ENCODE peak calls at places on chromosomes 13 and 19, in four cellular contexts. One of them, this sample, is unnamed.

GRCh38 chr13:107866007-107866665 is 349.2 kb downstream of the LIG4 start:
- DNase-seq in CD8-positive, alpha-beta T cell: no peak
- DNase-seq in ovary: no peak
- DNase-seq in breast epithelium: no peak
- DNase-seq in this sample: no peak

GRCh38 chr13:49400755-49401659 is 42.9 kb downstream of the CAB39L start:
- DNase-seq in CD8-positive, alpha-beta T cell: no peak
- DNase-seq in ovary: no peak
- DNase-seq in breast epithelium: peak
- DNase-seq in this sample: no peak

GRCh38 chr13:77893066-77893465 is 25.6 kb downstream of the EDNRB start:
- DNase-seq in CD8-positive, alpha-beta T cell: no peak
- DNase-seq in ovary: no peak
- DNase-seq in breast epithelium: no peak
- DNase-seq in this sample: no peak

GRCh38 chr13:31945202-31945978 is 86.2 kb upstream of the FRY start:
- DNase-seq in CD8-positive, alpha-beta T cell: no peak
- DNase-seq in ovary: peak
- DNase-seq in breast epithelium: peak
- DNase-seq in this sample: no peak

GRCh38 chr13:76672422-76672821 is 213.8 kb downstream of the KCTD12 start:
- DNase-seq in CD8-positive, alpha-beta T cell: no peak
- DNase-seq in ovary: peak
- DNase-seq in breast epithelium: no peak
- DNase-seq in this sample: no peak

GRCh38 chr13:29046588-29046987 is 226.4 kb downstream of the MTUS2 start:
- DNase-seq in CD8-positive, alpha-beta T cell: no peak
- DNase-seq in ovary: no peak
- DNase-seq in breast epithelium: no peak
- DNase-seq in this sample: no peak

GRCh38 chr13:91544723-91545122 is 146.3 kb downstream of the GPC5 start:
- DNase-seq in CD8-positive, alpha-beta T cell: no peak
- DNase-seq in ovary: no peak
- DNase-seq in breast epithelium: no peak
- DNase-seq in this sample: peak

GRCh38 chr19:39382991-39383828 is 7.7 kb downstream of the PAF1 start:
- DNase-seq in CD8-positive, alpha-beta T cell: no peak
- DNase-seq in ovary: no peak
- DNase-seq in breast epithelium: no peak
- DNase-seq in this sample: no peak

GRCh38 chr13:84255226-84255625 is 373.0 kb upstream of the SLITRK1 start:
- DNase-seq in CD8-positive, alpha-beta T cell: no peak
- DNase-seq in ovary: no peak
- DNase-seq in breast epithelium: no peak
- DNase-seq in this sample: no peak

GRCh38 chr19:54523403-54523802 is 20.8 kb downstream of the LAIR2 start:
- DNase-seq in CD8-positive, alpha-beta T cell: no peak
- DNase-seq in ovary: no peak
- DNase-seq in breast epithelium: no peak
- DNase-seq in this sample: no peak

GRCh38 chr13:112218416-112218815 is 151.5 kb downstream of the SOX1 start:
- DNase-seq in CD8-positive, alpha-beta T cell: no peak
- DNase-seq in ovary: no peak
- DNase-seq in breast epithelium: no peak
- DNase-seq in this sample: no peak

GRCh38 chr13:38702609-38703008 is 15.7 kb downstream of the FREM2 start:
- DNase-seq in CD8-positive, alpha-beta T cell: no peak
- DNase-seq in ovary: no peak
- DNase-seq in breast epithelium: no peak
- DNase-seq in this sample: no peak

GRCh38 chr13:26679411-26679810 is 81.2 kb downstream of the GPR12 start:
- DNase-seq in CD8-positive, alpha-beta T cell: no peak
- DNase-seq in ovary: no peak
- DNase-seq in breast epithelium: no peak
- DNase-seq in this sample: no peak

GRCh38 chr19:48510421-48511268 is 990 bp downstream of the LMTK3 start:
- DNase-seq in CD8-positive, alpha-beta T cell: peak
- DNase-seq in ovary: peak
- DNase-seq in breast epithelium: peak
- DNase-seq in this sample: no peak

GRCh38 chr13:98097749-98098148 is 45.1 kb upstream of the FARP1 start:
- DNase-seq in CD8-positive, alpha-beta T cell: no peak
- DNase-seq in ovary: no peak
- DNase-seq in breast epithelium: no peak
- DNase-seq in this sample: no peak

GRCh38 chr13:28532226-28533048 is 37.5 kb upstream of the FLT1 start:
- DNase-seq in CD8-positive, alpha-beta T cell: no peak
- DNase-seq in ovary: no peak
- DNase-seq in breast epithelium: no peak
- DNase-seq in this sample: no peak

GRCh38 chr19:2089001-2089711 is 7.0 kb downstream of the MOB3A start:
- DNase-seq in CD8-positive, alpha-beta T cell: no peak
- DNase-seq in ovary: no peak
- DNase-seq in breast epithelium: peak
- DNase-seq in this sample: no peak
- H3K4me3 ChIP-seq in CD8-positive, alpha-beta T cell: no peak
- H3K4me3 ChIP-seq in ovary: no peak
- H3K4me3 ChIP-seq in breast epithelium: no peak
- H3K4me3 ChIP-seq in this sample: no peak

GRCh38 chr19:10317045-10317856 is 1.4 kb upstream of the FDX2 start:
- DNase-seq in CD8-positive, alpha-beta T cell: no peak
- DNase-seq in ovary: no peak
- DNase-seq in breast epithelium: no peak
- DNase-seq in this sample: no peak

GRCh38 chr19:10315335-10316214 is at the start of gene FDX2:
- DNase-seq in CD8-positive, alpha-beta T cell: peak
- DNase-seq in ovary: peak
- DNase-seq in breast epithelium: peak
- DNase-seq in this sample: peak

GRCh38 chr19:10318807-10319426 is 3.1 kb upstream of the FDX2 start:
- DNase-seq in CD8-positive, alpha-beta T cell: no peak
- DNase-seq in ovary: no peak
- DNase-seq in breast epithelium: no peak
- DNase-seq in this sample: no peak

GRCh38 chr19:10317857-10318462 is 2.1 kb upstream of the FDX2 start:
- DNase-seq in CD8-positive, alpha-beta T cell: no peak
- DNase-seq in ovary: no peak
- DNase-seq in breast epithelium: no peak
- DNase-seq in this sample: no peak

GRCh38 chr19:10316229-10317044 is 622 bp upstream of the FDX2 start:
- DNase-seq in CD8-positive, alpha-beta T cell: no peak
- DNase-seq in ovary: no peak
- DNase-seq in breast epithelium: no peak
- DNase-seq in this sample: no peak
- H3K4me3 ChIP-seq in CD8-positive, alpha-beta T cell: peak
- H3K4me3 ChIP-seq in ovary: no peak
- H3K4me3 ChIP-seq in breast epithelium: peak
- H3K4me3 ChIP-seq in this sample: no peak

GRCh38 chr19:511101-511841 is 4.0 kb downstream of the TPGS1 start:
- DNase-seq in CD8-positive, alpha-beta T cell: peak
- DNase-seq in ovary: no peak
- DNase-seq in breast epithelium: no peak
- DNase-seq in this sample: no peak
- H3K4me3 ChIP-seq in CD8-positive, alpha-beta T cell: peak
- H3K4me3 ChIP-seq in ovary: no peak
- H3K4me3 ChIP-seq in breast epithelium: peak
- H3K4me3 ChIP-seq in this sample: no peak

DNA sequence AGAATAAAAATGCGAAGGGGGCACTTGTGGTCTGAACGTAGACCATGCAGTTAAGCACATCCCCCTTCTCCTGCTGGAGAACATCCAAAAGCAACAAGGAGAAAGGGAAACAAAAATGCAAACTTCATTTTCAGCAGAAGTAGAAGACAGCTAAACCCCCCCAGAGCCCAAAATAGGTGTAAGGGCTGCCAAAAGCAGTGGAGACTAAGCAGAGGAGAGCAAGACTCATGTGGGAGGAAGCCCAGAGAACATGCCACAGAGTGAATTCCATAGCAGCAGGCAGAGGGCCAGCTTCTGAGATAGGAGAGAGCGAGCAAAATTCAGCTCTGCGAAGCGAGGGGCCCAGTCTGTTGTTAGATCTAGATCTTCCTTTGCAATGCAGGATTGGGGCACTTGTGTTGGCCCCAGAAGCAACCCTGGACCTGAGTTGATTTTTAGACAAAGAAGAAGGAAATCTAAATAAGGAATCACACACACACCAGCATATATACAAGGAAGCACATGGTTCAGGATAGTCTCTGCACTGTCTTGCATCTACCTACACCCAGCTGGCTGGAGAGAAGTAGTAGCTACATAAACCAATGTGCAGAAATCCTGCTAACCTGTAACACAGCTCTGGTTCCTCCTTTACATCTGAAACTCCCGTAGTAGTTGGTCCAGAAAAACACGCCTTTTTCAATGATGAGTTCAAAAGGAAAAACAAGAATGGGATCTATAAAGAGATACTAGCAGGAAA is 199.6 kb downstream of the SPRY2 start:
- DNase-seq in CD8-positive, alpha-beta T cell: no peak
- DNase-seq in ovary: peak
- DNase-seq in breast epithelium: peak
- DNase-seq in this sample: no peak
- H3K4me3 ChIP-seq in CD8-positive, alpha-beta T cell: no peak
- H3K4me3 ChIP-seq in ovary: no peak
- H3K4me3 ChIP-seq in breast epithelium: no peak
- H3K4me3 ChIP-seq in this sample: no peak

This sample was measured in iPS DF 6.9.